ENCODE peak calls at places on chromosomes 6 and 20, in eight cellular contexts. M is stomach, N is Panc1, Y is breast epithelium, R is HepG2, Z is HCT116, Q is prostate gland, C is suprapubic skin. X is an unnamed sample. For H3K9me3, the result is how much of the 10 kb centered on the place peaks cover.

GRCh38 chr20:20466341-20466879 is 98.5 kb downstream of the INSM1 start:
- DNase-seq in M (no peak), N (no peak), Y (no peak), R (no peak), Z (no peak), Q (no peak), C (no peak), X (no peak)

GRCh38 chr6:3957321-3957720 is 108.1 kb downstream of the FAM50B start:
- DNase-seq in M (no peak), N (no peak), Y (no peak), R (no peak), Z (no peak), Q (no peak), C (no peak), X (no peak)

GRCh38 chr6:35427851-35428321 is 24.3 kb upstream of the FANCE start:
- DNase-seq in M (no peak), N (no peak), Y (no peak), R (no peak), Z (no peak), Q (no peak), C (no peak), X (no peak)

GRCh38 chr6:92826633-92827032 is 592.7 kb downstream of the EPHA7 start:
- DNase-seq in M (no peak), N (no peak), Y (no peak), R (peak), Z (no peak), Q (no peak), C (no peak), X (no peak)

GRCh38 chr20:6735913-6736845 is 31.3 kb upstream of the BMP2 start:
- DNase-seq in M (peak), N (no peak), Y (no peak), R (no peak), Z (no peak), Q (no peak), C (no peak), X (no peak)

GRCh38 chr6:9315966-9316650 is 880.8 kb upstream of the SLC35B3 start:
- DNase-seq in M (no peak), N (no peak), Y (no peak), R (no peak), Z (no peak), Q (no peak), C (no peak), X (no peak)

GRCh38 chr20:42308980-42309524 is 690.9 kb upstream of the CHD6 start:
- DNase-seq in M (no peak), N (no peak), Y (no peak), R (no peak), Z (no peak), Q (no peak), C (no peak), X (no peak)

GRCh38 chr6:3419624-3420272 is 37.1 kb downstream of the SLC22A23 start:
- DNase-seq in M (no peak), N (no peak), Y (no peak), R (peak), Z (no peak), Q (no peak), C (peak), X (no peak)

GRCh38 chr20:37223053-37223452 is 38.6 kb downstream of the GHRH start:
- DNase-seq in M (no peak), N (no peak), Y (no peak), R (no peak), Z (no peak), Q (no peak), C (no peak), X (no peak)

GRCh38 chr6:65707134-65707826 is at the start of gene EYS:
- DNase-seq in M (no peak), N (no peak), Y (no peak), R (no peak), Z (no peak), Q (no peak), C (no peak), X (no peak)

GRCh38 chr6:34583461-34583860 is 27.3 kb upstream of the SPDEF start:
- DNase-seq in M (no peak), N (no peak), Y (no peak), R (no peak), Z (no peak), Q (no peak), C (no peak), X (no peak)

GRCh38 chr6:33314515-33314942 is 651 bp upstream of the TAPBP start:
- DNase-seq in M (peak), N (no peak), Y (peak), R (peak), Z (no peak), Q (peak), C (peak), X (peak)

GRCh38 chr6:32785781-32786533 is 22.6 kb upstream of the HLA-DQB2 start:
- DNase-seq in M (no peak), N (peak), Y (no peak), R (peak), Z (peak), Q (peak), C (no peak), X (no peak)

GRCh38 chr20:57708694-57709673 is 831 bp downstream of the PMEPA1 start:
- DNase-seq in M (no peak), N (no peak), Y (no peak), R (no peak), Z (no peak), Q (no peak), C (no peak), X (no peak)

GRCh38 chr6:57224769-57225515 is 2.8 kb upstream of the RAB23 start:
- DNase-seq in M (no peak), N (no peak), Y (no peak), R (no peak), Z (no peak), Q (no peak), C (no peak), X (no peak)

GRCh38 chr6:51753635-51754034 is 333.8 kb downstream of the PKHD1 start:
- DNase-seq in M (peak), N (no peak), Y (no peak), R (peak), Z (no peak), Q (no peak), C (no peak), X (no peak)

GRCh38 chr20:14406495-14406894 is 69.1 kb upstream of the FLRT3 start:
- DNase-seq in M (no peak), N (peak), Y (no peak), R (peak), Z (no peak), Q (no peak), C (no peak), X (no peak)

GRCh38 chr20:49348563-49348962 is 70.7 kb upstream of the ZNFX1 start:
- DNase-seq in M (no peak), N (no peak), Y (no peak), R (no peak), Z (no peak), Q (no peak), C (no peak), X (no peak)

GRCh38 chr20:12924126-12924525 is 84.6 kb upstream of the SPTLC3 start:
- DNase-seq in M (no peak), N (no peak), Y (no peak), R (no peak), Z (no peak), Q (no peak), C (no peak), X (no peak)

GRCh38 chr6:72246926-72247325 is 360.6 kb downstream of the RIMS1 start:
- DNase-seq in M (no peak), N (peak), Y (no peak), R (peak), Z (peak), Q (no peak), C (no peak), X (no peak)

GRCh38 chr6:46491789-46492547 is 719 bp upstream of the RCAN2 start:
- DNase-seq in M (peak), N (no peak), Y (no peak), R (peak), Z (peak), Q (peak), C (no peak), X (no peak)

GRCh38 chr6:35287671-35288396 is 9.8 kb upstream of the DEF6 start:
- DNase-seq in M (no peak), N (no peak), Y (no peak), R (no peak), Z (no peak), Q (no peak), C (no peak), X (no peak)

GRCh38 chr6:109382576-109383437 is 540 bp upstream of the CD164 start:
- DNase-seq in M (peak), N (peak), Y (peak), R (peak), Z (peak), Q (peak), C (peak), X (no peak)

GRCh38 chr6:24517659-24518538 is 23.1 kb downstream of the ALDH5A1 start:
- DNase-seq in M (no peak), N (no peak), Y (no peak), R (no peak), Z (no peak), Q (no peak), C (no peak), X (no peak)

GRCh38 chr20:45919951-45920794 is 8.2 kb upstream of the PLTP start:
- DNase-seq in M (no peak), N (no peak), Y (no peak), R (no peak), Z (no peak), Q (no peak), C (no peak), X (no peak)

GRCh38 chr6:12709556-12709955 is 7.0 kb upstream of the PHACTR1 start:
- DNase-seq in M (no peak), N (no peak), Y (no peak), R (no peak), Z (no peak), Q (no peak), C (no peak), X (no peak)

GRCh38 chr6:20302702-20303251 is 90.5 kb upstream of the MBOAT1 start:
- DNase-seq in M (no peak), N (no peak), Y (no peak), R (no peak), Z (no peak), Q (no peak), C (no peak), X (no peak)

GRCh38 chr20:44594730-44595129 is 12.4 kb downstream of the PKIG start:
- DNase-seq in M (no peak), N (no peak), Y (no peak), R (no peak), Z (no peak), Q (no peak), C (no peak), X (no peak)

GRCh38 chr6:144017167-144018094 is 9.4 kb upstream of the PLAGL1 start:
- DNase-seq in M (no peak), N (no peak), Y (no peak), R (no peak), Z (no peak), Q (no peak), C (no peak), X (no peak)

GRCh38 chr6:149473080-149474052 is 11.4 kb downstream of the ZC3H12D start:
- DNase-seq in M (peak), N (no peak), Y (no peak), R (peak), Z (no peak), Q (no peak), C (no peak), X (no peak)

GRCh38 chr6:47655719-47656595 is 42.4 kb upstream of the ADGRF4 start:
- DNase-seq in M (peak), N (no peak), Y (no peak), R (no peak), Z (peak), Q (no peak), C (no peak), X (no peak)

GRCh38 chr6:29792123-29793035 is 35.2 kb upstream of the HLA-G start:
- DNase-seq in M (peak), N (no peak), Y (peak), R (no peak), Z (no peak), Q (peak), C (peak), X (no peak)

GRCh38 chr20:50844430-50845100 is 49.7 kb downstream of the BCAS4 start:
- DNase-seq in M (peak), N (no peak), Y (no peak), R (peak), Z (peak), Q (peak), C (no peak), X (no peak)

GRCh38 chr6:20014508-20014907 is 177.3 kb downstream of the ID4 start:
- DNase-seq in M (no peak), N (no peak), Y (no peak), R (no peak), Z (no peak), Q (no peak), C (no peak), X (no peak)

GRCh38 chr6:168514216-168514615 is 73.2 kb downstream of the SMOC2 start:
- DNase-seq in M (peak), N (no peak), Y (peak), R (no peak), Z (no peak), Q (no peak), C (no peak), X (no peak)
- H3K9me3 ChIP-seq in M (under half), N (under half), Y (under half), R (under half), Z (under half), Q (under half), C (under half), X (under half)

DNA sequence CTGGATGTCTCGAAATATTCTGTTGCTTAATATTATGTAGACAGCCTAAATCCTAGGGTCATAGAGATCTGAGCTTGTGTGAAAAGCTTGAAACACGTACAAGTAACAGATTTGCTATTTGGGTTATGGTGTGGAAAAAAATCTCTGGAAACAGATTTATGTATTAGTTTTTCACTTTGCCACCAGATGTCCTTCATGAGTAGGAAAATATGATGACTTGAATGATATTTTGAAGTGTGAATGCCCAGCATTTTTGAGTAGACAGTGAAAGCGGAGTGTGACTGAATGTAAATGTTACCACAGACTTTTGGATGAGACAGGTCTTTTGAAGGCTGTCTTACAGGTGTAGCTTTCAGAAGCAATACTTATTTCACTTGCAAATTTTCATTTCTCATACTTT is 4.2 kb upstream of the BMP6 start:
- DNase-seq in M (no peak), N (no peak), Y (no peak), R (peak), Z (peak), Q (no peak), C (no peak), X (no peak)
- TF ChIP-seq POLR2AphosphoS5 in M (no peak), N (no peak), Y (no peak), R (no peak), Z (no peak), Q (no peak), C (no peak), X (no peak)

GRCh38 chr6:116399287-116399686 is 28.5 kb downstream of the DSE start:
- DNase-seq in M (no peak), N (no peak), Y (no peak), R (no peak), Z (no peak), Q (no peak), C (no peak), X (no peak)
- H3K27ac ChIP-seq in M (no peak), N (no peak), Y (peak), R (no peak), Z (no peak), Q (no peak), C (peak), X (no peak)

DNA sequence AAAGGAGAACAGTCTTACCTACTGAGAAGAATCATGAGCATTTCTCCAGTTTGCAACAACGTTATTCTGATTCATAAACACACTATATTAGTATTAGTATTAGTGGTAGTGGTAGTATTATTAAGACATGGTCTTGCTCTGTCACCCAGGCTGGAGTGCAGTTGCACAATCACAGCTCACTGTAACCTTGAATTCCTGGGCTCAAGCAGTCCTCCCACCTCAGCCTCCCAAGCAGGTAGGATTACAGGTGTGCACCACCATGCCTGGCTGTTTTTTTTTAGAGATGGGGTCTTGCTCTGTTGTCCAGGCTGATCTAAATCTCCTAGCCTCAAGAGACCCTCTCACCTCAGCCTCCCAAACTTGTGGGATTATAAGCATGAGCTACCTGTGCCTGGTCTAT is 363.5 kb downstream of the SAMD5 start:
- DNase-seq in M (no peak), N (no peak), Y (no peak), R (no peak), Z (no peak), Q (no peak), C (no peak), X (no peak)
- H3K9me3 ChIP-seq in M (under half), N (under half), Y (under half), R (under half), Z (under half), Q (under half), C (under half), X (under half)

X was measured in vagina.